ENCODE peak calls at places on chromosomes 1 and 21, in five cellular contexts. O is AG08396, G is left ventricle myocardium superior, U is progenitor cell of endocrine pancreas, D is H7. N is an unnamed sample.

GRCh38 chr1:169155675-169156074 is 49.2 kb downstream of the ATP1B1 start:
- DNase-seq in O (no peak), G (no peak), U (no peak), D (no peak), N (no peak)

GRCh38 chr21:39175154-39175553 is 8.1 kb downstream of the PSMG1 start:
- DNase-seq in O (no peak), G (no peak), U (no peak), D (no peak), N (no peak)

GRCh38 chr1:169697769-169698168 is 13.7 kb downstream of the SELL start:
- DNase-seq in O (no peak), G (no peak), U (no peak), D (no peak), N (no peak)

GRCh38 chr1:81155131-81155530 is 645.6 kb upstream of the ADGRL2 start:
- DNase-seq in O (peak), G (no peak), U (no peak), D (no peak), N (no peak)

GRCh38 chr21:35565204-35565611 is 495.1 kb downstream of the SETD4 start:
- DNase-seq in O (peak), G (peak), U (no peak), D (no peak), N (peak)

GRCh38 chr21:22363504-22363903 is 1365.3 kb downstream of the NCAM2 start:
- DNase-seq in O (no peak), G (no peak), U (no peak), D (no peak), N (no peak)

GRCh38 chr1:1230656-1231399 is 973 bp downstream of the SDF4 start:
- DNase-seq in O (peak), G (no peak), U (no peak), D (no peak), N (no peak)

GRCh38 chr1:115118596-115118995 is 29.3 kb upstream of the TSPAN2 start:
- DNase-seq in O (no peak), G (no peak), U (no peak), D (no peak), N (no peak)

GRCh38 chr1:207847116-207847515 is 63.8 kb downstream of the CD34 start:
- DNase-seq in O (no peak), G (no peak), U (no peak), D (no peak), N (no peak)

GRCh38 chr1:26307363-26307781 is 936 bp upstream of the UBXN11 start:
- DNase-seq in O (no peak), G (no peak), U (no peak), D (no peak), N (no peak)

GRCh38 chr1:5755552-5756125 is 236.6 kb downstream of the NPHP4 start:
- DNase-seq in O (no peak), G (no peak), U (no peak), D (no peak), N (no peak)

GRCh38 chr1:155077346-155077745 is 1.3 kb upstream of the EFNA3 start:
- DNase-seq in O (no peak), G (no peak), U (no peak), D (no peak), N (peak)

GRCh38 chr1:235821361-235821981 is 45.2 kb downstream of the LYST start:
- DNase-seq in O (peak), G (no peak), U (no peak), D (no peak), N (no peak)

GRCh38 chr1:3918966-3919611 is 19.0 kb upstream of the C1orf174 start:
- DNase-seq in O (no peak), G (no peak), U (no peak), D (no peak), N (no peak)

GRCh38 chr1:26021647-26022403 is at the start of gene EXTL1:
- DNase-seq in O (peak), G (peak), U (no peak), D (peak), N (peak)

GRCh38 chr1:38991638-38992449 is 768 bp downstream of the AKIRIN1 start:
- DNase-seq in O (peak), G (peak), U (peak), D (peak), N (peak)

GRCh38 chr1:200960236-200960947 is 63.1 kb downstream of the KIF21B start:
- DNase-seq in O (no peak), G (no peak), U (no peak), D (peak), N (no peak)

GRCh38 chr21:36396971-36397370 is 11.8 kb downstream of the CHAF1B start:
- DNase-seq in O (no peak), G (no peak), U (no peak), D (peak), N (no peak)

GRCh38 chr1:117284408-117285215 is 73.9 kb upstream of the VTCN1 start:
- DNase-seq in O (peak), G (no peak), U (no peak), D (peak), N (no peak)

GRCh38 chr1:161932668-161933067 is 91.0 kb downstream of the OLFML2B start:
- DNase-seq in O (no peak), G (peak), U (no peak), D (no peak), N (no peak)

GRCh38 chr21:39153373-39153772 is 29.9 kb downstream of the PSMG1 start:
- DNase-seq in O (peak), G (no peak), U (no peak), D (peak), N (no peak)

GRCh38 chr1:85582687-85583354 is 2.3 kb downstream of the CCN1 start:
- DNase-seq in O (no peak), G (no peak), U (no peak), D (no peak), N (no peak)